ENCODE peak calls at places on chromosome 14, in ten cellular contexts. E is stimulated activated CD4-positive, alpha-beta T cell treated with anti-CD3 and anti-CD28 coated beads, Interleukin-2, amount 100 ng/mL, for 4 hours; N is hypothalamus; R is activated CD4-positive, alpha-beta T cell treated with anti-CD3 and anti-CD28 coated beads for 48 hours; V is left ventricle myocardium inferior; Y is IMR-90; G is T-helper 1 cell; Z is NCI-H1105; C is activated T-cell treated with anti-CD3 and anti-CD28 coated beads for 1 hour; J is A549. Q is an unnamed sample.

GRCh38 chr14:103123634-103124500 is 606 bp downstream of the TNFAIP2 start:
- DNase-seq in E (no peak), N (peak; percentile 28), R (no peak), V (peak; percentile 68), Y (no peak), G (no peak), Z (no peak), C (no peak), J (peak; percentile 70), Q (peak; percentile 76)

GRCh38 chr14:51424569-51425251 is 184.7 kb downstream of the TMX1 start:
- DNase-seq in E (no peak), N (no peak), R (no peak), V (peak; percentile 48), Y (peak; percentile 53), G (no peak), Z (no peak), C (no peak), J (no peak), Q (peak; percentile 59)

GRCh38 chr14:64812412-64812811 is 67.3 kb downstream of the SPTB start:
- DNase-seq in E (peak; percentile 22), N (no peak), R (peak; percentile 37), V (no peak), Y (no peak), G (no peak), Z (peak; percentile 89), C (no peak), J (no peak), Q (no peak)

GRCh38 chr14:24307575-24308341 is at the start of gene CIDEB:
- DNase-seq in E (no peak), N (peak; percentile 39), R (peak; percentile 73), V (peak; percentile 45), Y (peak; percentile 43), G (peak; percentile 48), Z (no peak), C (peak; percentile 53), J (peak; percentile 66), Q (peak; percentile 75)

GRCh38 chr14:79856357-79856756 is 354.9 kb downstream of the DIO2 start:
- DNase-seq in E (no peak), N (no peak), R (no peak), V (no peak), Y (peak; percentile 33), G (no peak), Z (no peak), C (no peak), J (no peak), Q (peak; percentile 1)

GRCh38 chr14:31059152-31059924 is 33.2 kb upstream of the STRN3 start:
- DNase-seq in E (no peak), N (no peak), R (no peak), V (peak; percentile 49), Y (peak; percentile 87), G (no peak), Z (no peak), C (no peak), J (peak; percentile 15), Q (peak; percentile 85)

GRCh38 chr14:72512925-72513324 is 381.0 kb downstream of the DPF3 start:
- DNase-seq in E (no peak), N (no peak), R (no peak), V (no peak), Y (no peak), G (no peak), Z (no peak), C (no peak), J (no peak), Q (peak; percentile 50)

GRCh38 chr14:42222924-42223471 is 616.3 kb downstream of the LRFN5 start:
- DNase-seq in E (no peak), N (no peak), R (no peak), V (no peak), Y (peak; percentile 83), G (no peak), Z (peak; percentile 96), C (no peak), J (peak; percentile 2), Q (peak; percentile 88)

Q was measured in GM23248.